ENCODE peak calls at places on chromosomes 7 and 10, in six cellular contexts. R is H1, X is mesendoderm, G is astrocyte, E is MM.1S, Q is colonic mucosa. V is an unnamed sample. For H3K4me1, the result is how much of the 10 kb centered on the place peaks cover.

GRCh38 chr10:19683326-19683725 is 132.9 kb upstream of the PLXDC2 start:
- DNase-seq in G (peak), R (no peak), E (no peak), X (no peak), Q (no peak), V (no peak)

GRCh38 chr10:10564081-10564480 is 453.6 kb upstream of the CELF2 start:
- DNase-seq in X (peak), G (no peak), R (no peak), Q (no peak), E (no peak), V (peak)

GRCh38 chr7:68288099-68288498 is 1291.5 kb downstream of the TYW1 start:
- DNase-seq in E (no peak), Q (no peak), R (no peak), X (no peak), G (no peak), V (no peak)

GRCh38 chr10:117374506-117375359 is 507 bp downstream of the PDZD8 start:
- DNase-seq in X (peak), E (peak), R (peak), Q (peak), G (peak), V (peak)

GRCh38 chr10:79438699-79439085 is 6.7 kb downstream of the ZCCHC24 start:
- DNase-seq in R (no peak), E (no peak), G (no peak), Q (no peak), X (no peak), V (no peak)

GRCh38 chr7:137820156-137820555 is 26.6 kb downstream of the DGKI start:
- DNase-seq in G (peak), X (peak), Q (no peak), R (no peak), E (no peak), V (peak)

GRCh38 chr10:119498889-119499864 is 43.3 kb downstream of the RGS10 start:
- DNase-seq in R (no peak), G (peak), Q (no peak), X (no peak), E (no peak), V (peak)

GRCh38 chr10:108861181-108861754 is 1062.0 kb downstream of the XPNPEP1 start:
- DNase-seq in Q (no peak), E (no peak), R (no peak), G (no peak), X (no peak), V (no peak)

GRCh38 chr7:1950623-1951523 is 280.8 kb downstream of the ELFN1 start:
- DNase-seq in R (no peak), Q (peak), G (peak), X (no peak), E (no peak), V (no peak)

GRCh38 chr10:86671985-86672710 is 3.8 kb downstream of the LDB3 start:
- DNase-seq in Q (no peak), G (no peak), E (no peak), X (peak), R (no peak), V (no peak)

GRCh38 chr10:7563368-7563767 is 103.4 kb downstream of the ITIH5 start:
- DNase-seq in E (no peak), R (no peak), Q (peak), G (peak), X (no peak), V (peak)

GRCh38 chr7:48703446-48703845 is 220.9 kb upstream of the CDC14C start:
- DNase-seq in X (no peak), E (no peak), R (no peak), Q (no peak), G (no peak), V (no peak)

GRCh38 chr7:24732646-24733413 is 24.4 kb downstream of the GSDME start:
- DNase-seq in Q (no peak), E (peak), X (peak), R (no peak), G (peak), V (peak)

GRCh38 chr7:522071-522937 is 2.7 kb upstream of the PDGFA start:
- DNase-seq in X (peak), G (peak), R (no peak), Q (peak), E (no peak), V (peak)

GRCh38 chr7:99642099-99642498 is 25.4 kb downstream of the ZSCAN25 start:
- DNase-seq in R (no peak), Q (no peak), G (peak), X (no peak), E (no peak), V (peak)

GRCh38 chr7:44259547-44260457 is 59.0 kb downstream of the YKT6 start:
- DNase-seq in R (no peak), Q (peak), X (no peak), G (peak), E (no peak), V (peak)

GRCh38 chr7:136061433-136061832 is 84.3 kb upstream of the MTPN start:
- DNase-seq in G (no peak), Q (no peak), X (peak), R (no peak), E (no peak), V (no peak)

GRCh38 chr7:154253810-154254209 is 201.6 kb downstream of the DPP6 start:
- DNase-seq in R (no peak), G (no peak), X (no peak), Q (no peak), E (no peak), V (no peak)

GRCh38 chr7:154255324-154255723 is 203.1 kb downstream of the DPP6 start:
- DNase-seq in X (no peak), R (no peak), E (no peak), G (no peak), Q (no peak), V (no peak)

DNA sequence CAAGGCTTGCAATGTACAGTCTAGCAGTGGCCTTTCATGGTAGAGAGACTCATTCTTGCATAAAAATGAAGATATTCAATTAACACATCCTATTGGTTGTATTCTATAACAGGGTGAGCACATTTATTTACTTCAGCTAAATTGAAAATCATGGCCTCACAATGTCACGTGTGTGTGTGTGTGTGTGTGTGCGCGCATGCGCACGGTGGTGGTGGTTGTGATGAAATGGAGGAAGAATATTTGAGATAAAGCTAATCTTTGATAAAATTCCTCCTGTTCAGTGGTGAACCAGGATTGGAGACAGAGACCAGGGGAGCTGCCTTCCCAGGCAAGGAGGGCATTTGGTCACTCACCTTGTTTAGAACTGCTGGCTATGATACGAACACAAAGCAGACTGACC is 199.8 kb downstream of the DPP6 start:
- DNase-seq in R (no peak), Q (no peak), E (no peak), G (no peak), X (no peak), V (no peak)
- H3K4me1 ChIP-seq in R (under half), Q (under half), E (under half), G (under half), X (under half), V (under half)

GRCh38 chr10:45437587-45438456 is 63.8 kb downstream of the ALOX5 start:
- DNase-seq in Q (no peak), X (no peak), E (no peak), G (no peak), R (no peak), V (no peak)

GRCh38 chr10:45439873-45440272 is 65.9 kb downstream of the ALOX5 start:
- DNase-seq in G (no peak), Q (no peak), X (peak), R (no peak), E (no peak), V (no peak)

GRCh38 chr10:45438457-45439090 is 64.6 kb downstream of the ALOX5 start:
- DNase-seq in G (no peak), E (no peak), Q (no peak), X (no peak), R (peak), V (no peak)

GRCh38 chr10:45440511-45441062 is 66.6 kb downstream of the ALOX5 start:
- DNase-seq in X (no peak), E (no peak), G (no peak), Q (peak), R (no peak), V (no peak)

DNA sequence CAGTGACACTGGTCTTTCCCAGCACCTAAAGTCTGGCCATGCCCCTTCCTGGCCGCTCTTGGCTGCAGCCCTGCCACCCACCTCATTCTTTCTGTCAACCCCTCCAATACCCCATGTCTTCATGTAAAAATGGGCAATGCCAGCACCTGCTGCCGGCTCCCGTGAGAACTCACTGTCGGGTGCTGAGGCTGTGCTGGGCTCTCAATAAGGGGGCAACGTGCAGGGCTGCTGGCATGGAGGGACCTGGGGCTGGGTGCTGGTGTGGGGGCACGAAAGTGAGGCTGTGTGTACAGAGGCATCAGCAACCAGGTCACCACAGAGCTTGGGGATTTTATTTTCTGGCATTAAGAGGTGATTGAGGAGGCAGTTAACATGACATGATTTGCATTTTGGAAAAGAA is 65.3 kb downstream of the ALOX5 start:
- DNase-seq in R (peak), X (no peak), G (no peak), E (no peak), Q (no peak), V (no peak)
- H3K9ac ChIP-seq in R (no peak), X (no peak), G (no peak), E (no peak), Q (no peak), V (no peak)

GRCh38 chr7:74365320-74366022 is 76.3 kb downstream of the CLIP2 start:
- DNase-seq in Q (peak), G (peak), X (peak), R (peak), E (peak), V (peak)
- H3K27ac ChIP-seq in Q (peak), G (no peak), X (no peak), R (no peak), E (no peak), V (no peak)

GRCh38 chr10:101008823-101009423 is 9.3 kb downstream of the LZTS2 start:
- DNase-seq in G (no peak), X (no peak), Q (no peak), E (peak), R (no peak), V (no peak)
- H3K4me1 ChIP-seq in G (under half), X (under half), Q (under half), E (under half), R (under half), V (under half)

DNA sequence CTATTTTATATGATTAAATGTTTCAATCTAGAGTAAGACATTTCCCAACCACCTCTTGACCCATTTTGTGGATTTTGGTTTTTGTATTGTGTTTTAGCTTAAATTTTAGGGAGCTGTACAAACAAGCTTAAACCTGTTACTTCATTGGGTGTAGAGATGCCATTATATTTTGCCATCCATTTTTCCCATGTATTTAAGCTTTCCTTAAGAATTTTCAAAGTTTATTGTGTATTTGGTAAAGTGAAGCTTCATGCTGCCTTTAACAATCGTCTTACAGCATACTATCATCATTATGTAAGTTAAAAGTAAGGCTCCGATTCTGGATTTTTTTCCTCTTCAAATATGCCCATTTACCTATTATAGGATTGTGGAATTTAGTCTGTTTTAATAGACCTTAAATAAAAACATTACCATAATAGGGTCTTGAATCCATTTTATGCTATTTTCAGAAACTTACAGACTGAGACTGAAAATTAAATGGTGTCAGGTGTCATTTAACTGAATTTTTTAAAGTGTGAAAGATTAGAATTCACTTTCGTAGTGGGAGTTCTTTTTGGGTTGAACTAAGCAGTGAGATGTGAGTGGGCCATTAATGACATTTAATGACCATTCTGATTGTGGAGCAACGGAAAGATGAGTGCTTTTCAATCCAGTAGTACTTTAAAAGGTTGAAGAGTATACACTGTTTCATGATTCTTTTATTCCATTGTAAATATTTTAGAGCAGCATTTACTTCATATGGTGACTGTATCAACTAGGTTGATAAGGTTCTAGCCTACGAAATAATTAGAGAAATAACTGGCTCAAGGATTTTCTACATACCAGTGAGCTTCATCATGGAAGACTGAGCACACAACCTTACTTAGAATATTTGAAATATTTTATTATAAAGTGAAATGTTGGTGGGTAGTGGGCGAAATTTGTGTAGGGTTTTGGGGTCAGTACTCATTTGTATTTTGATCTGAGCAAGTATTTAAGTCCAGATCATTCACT is 2.4 kb downstream of the KMT2E start:
- DNase-seq in E (no peak), Q (no peak), R (no peak), X (peak), G (peak), V (peak)
- H3K9ac ChIP-seq in E (peak), Q (peak), R (no peak), X (peak), G (peak), V (peak)

DNA sequence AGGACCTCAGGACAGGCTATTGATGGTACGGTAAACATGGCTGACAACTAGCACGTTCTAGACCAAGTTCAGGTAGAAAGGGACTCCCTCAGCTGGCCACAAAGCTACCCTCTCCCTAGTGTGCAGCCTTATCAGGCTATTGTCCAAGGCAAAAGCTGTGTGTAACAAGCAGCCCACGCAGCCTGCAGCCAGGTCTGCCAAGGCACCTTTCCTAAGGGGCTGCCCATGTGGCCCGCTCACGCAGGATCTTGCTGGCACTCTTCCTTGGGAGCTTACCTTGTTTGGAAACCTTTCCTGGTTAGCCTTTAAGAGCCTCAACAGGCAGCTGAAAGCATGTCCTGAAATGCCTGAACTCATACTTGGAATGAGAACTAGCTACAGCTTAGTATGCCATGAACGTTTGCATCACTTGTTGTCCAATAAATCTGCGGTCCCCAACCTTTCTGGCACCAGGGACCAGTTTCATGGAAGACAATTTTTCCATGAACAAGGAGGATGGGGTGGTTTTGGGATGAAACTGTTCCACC is 51.7 kb downstream of the SYPL1 start:
- DNase-seq in G (no peak), E (no peak), R (no peak), X (no peak), Q (no peak), V (no peak)
- H3K27ac ChIP-seq in G (no peak), E (no peak), R (no peak), X (no peak), Q (no peak), V (no peak)

GRCh38 chr7:50667789-50668226 is 102.6 kb upstream of the DDC start:
- DNase-seq in R (no peak), Q (no peak), E (no peak), X (no peak), G (no peak), V (peak)
- H3K4me1 ChIP-seq in R (under half), Q (under half), E (under half), X (under half), G (under half), V (under half)

DNA sequence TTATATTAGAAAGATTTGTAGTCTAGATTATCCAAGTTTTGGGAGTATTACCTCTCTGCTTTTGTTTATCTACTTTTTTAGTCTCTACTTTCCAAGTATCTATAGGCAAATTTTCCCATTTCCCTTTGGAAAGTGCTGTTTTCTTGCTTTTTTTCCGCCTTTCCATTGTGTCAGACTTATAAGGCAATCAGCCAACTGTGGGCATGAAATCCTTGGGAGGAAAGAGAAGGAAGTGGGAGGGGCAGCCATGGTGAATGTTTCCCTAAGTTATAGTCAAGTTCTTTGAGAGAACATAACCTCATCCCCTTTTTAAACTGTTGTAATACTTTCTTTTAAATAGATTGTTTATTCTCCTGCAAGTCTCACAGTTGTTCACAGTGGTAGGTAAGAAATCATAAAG is 52.6 kb downstream of the PTEN start:
- DNase-seq in R (no peak), E (no peak), X (peak), Q (no peak), G (peak), V (peak)
- H3K9ac ChIP-seq in R (no peak), E (no peak), X (no peak), Q (no peak), G (no peak), V (no peak)

DNA sequence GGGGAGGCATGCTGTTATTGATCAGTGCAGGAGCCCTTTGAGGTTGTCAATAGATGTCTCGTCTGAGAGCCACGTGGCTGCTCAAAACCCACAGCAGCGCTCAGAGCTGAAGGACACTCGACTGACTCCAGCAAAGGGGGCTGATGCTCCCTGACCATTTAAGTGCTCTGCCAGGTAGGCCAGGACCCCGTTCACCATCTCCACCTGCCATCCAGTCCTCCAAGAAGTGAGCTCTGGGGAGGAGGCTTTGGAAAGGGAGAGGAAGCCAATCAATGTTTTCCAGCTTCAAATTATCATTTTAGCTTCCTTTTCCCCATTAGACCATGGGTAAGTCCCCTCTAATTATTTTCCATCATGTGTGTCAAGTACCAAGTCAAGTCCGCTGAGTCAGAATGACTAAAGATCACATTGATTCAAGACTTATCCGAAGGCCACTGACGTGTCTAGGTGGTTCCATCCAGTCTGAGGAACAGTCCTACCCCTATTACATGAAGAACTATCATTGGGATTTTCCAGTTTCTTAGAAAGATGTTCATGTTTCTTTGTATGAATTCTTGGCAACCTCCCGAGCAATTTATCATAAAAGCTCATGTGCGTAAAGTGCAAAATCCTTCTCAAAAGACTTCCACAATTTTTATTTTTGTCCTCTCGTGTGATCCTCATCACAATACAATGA is 302.6 kb upstream of the LYZL1 start:
- DNase-seq in Q (no peak), X (no peak), R (no peak), G (peak), E (no peak), V (peak)
- H3K27ac ChIP-seq in Q (no peak), X (no peak), R (no peak), G (no peak), E (no peak), V (no peak)

V was measured in GM23248.